ENCODE peak calls at places on chromosomes 4 and X, in eight cellular contexts. One of them, this sample, is unnamed.

GRCh38 chr4:67687639-67688038 is 13.3 kb downstream of the UBA6 start:
- DNase-seq in astrocyte of the spinal cord: peak; percentile 51
- DNase-seq in AG04450: peak; percentile 42
- DNase-seq in Peyer's patch: no peak
- DNase-seq in kidney: no peak
- DNase-seq in WERI-Rb-1: no peak
- DNase-seq in dorsolateral prefrontal cortex: no peak
- DNase-seq in AG04449: peak; percentile 40
- DNase-seq in this sample: peak; percentile 68

GRCh38 chr4:80767944-80768343 is 262.6 kb upstream of the BMP3 start:
- DNase-seq in AG04450: no peak
- DNase-seq in dorsolateral prefrontal cortex: no peak
- DNase-seq in AG04449: no peak
- DNase-seq in WERI-Rb-1: no peak
- DNase-seq in Peyer's patch: no peak
- DNase-seq in kidney: no peak
- DNase-seq in astrocyte of the spinal cord: peak; percentile 30
- DNase-seq in this sample: peak; percentile 36

GRCh38 chr4:111323496-111323895 is 700.6 kb upstream of the PITX2 start:
- DNase-seq in dorsolateral prefrontal cortex: no peak
- DNase-seq in kidney: no peak
- DNase-seq in Peyer's patch: no peak
- DNase-seq in astrocyte of the spinal cord: peak; percentile 66
- DNase-seq in WERI-Rb-1: no peak
- DNase-seq in AG04450: peak; percentile 21
- DNase-seq in AG04449: peak; percentile 55
- DNase-seq in this sample: peak; percentile 46

GRCh38 chrX:119989905-119990408 is 46.4 kb upstream of the NKAP start:
- DNase-seq in AG04449: no peak
- DNase-seq in AG04450: no peak
- DNase-seq in kidney: no peak
- DNase-seq in Peyer's patch: no peak
- DNase-seq in dorsolateral prefrontal cortex: no peak
- DNase-seq in astrocyte of the spinal cord: no peak
- DNase-seq in WERI-Rb-1: no peak
- DNase-seq in this sample: no peak

GRCh38 chrX:153832732-153833131 is 2.4 kb upstream of the PDZD4 start:
- DNase-seq in Peyer's patch: no peak
- DNase-seq in dorsolateral prefrontal cortex: no peak
- DNase-seq in AG04449: no peak
- DNase-seq in astrocyte of the spinal cord: no peak
- DNase-seq in AG04450: no peak
- DNase-seq in kidney: no peak
- DNase-seq in WERI-Rb-1: no peak
- DNase-seq in this sample: no peak

GRCh38 chr4:10106421-10107039 is 10.1 kb downstream of the WDR1 start:
- DNase-seq in kidney: peak; percentile 91
- DNase-seq in WERI-Rb-1: no peak
- DNase-seq in dorsolateral prefrontal cortex: peak; percentile 23
- DNase-seq in Peyer's patch: peak; percentile 79
- DNase-seq in AG04449: peak; percentile 93
- DNase-seq in AG04450: peak; percentile 92
- DNase-seq in astrocyte of the spinal cord: peak; percentile 97
- DNase-seq in this sample: peak; percentile 97

GRCh38 chrX:111207851-111208250 is 62.4 kb downstream of the CAPN6 start:
- DNase-seq in AG04450: no peak
- DNase-seq in AG04449: no peak
- DNase-seq in WERI-Rb-1: no peak
- DNase-seq in kidney: peak; percentile 35
- DNase-seq in Peyer's patch: no peak
- DNase-seq in astrocyte of the spinal cord: no peak
- DNase-seq in dorsolateral prefrontal cortex: no peak
- DNase-seq in this sample: no peak

GRCh38 chrX:150375243-150375642 is 12.1 kb downstream of the MAMLD1 start:
- DNase-seq in Peyer's patch: no peak
- DNase-seq in WERI-Rb-1: no peak
- DNase-seq in dorsolateral prefrontal cortex: no peak
- DNase-seq in kidney: no peak
- DNase-seq in AG04450: no peak
- DNase-seq in astrocyte of the spinal cord: no peak
- DNase-seq in AG04449: no peak
- DNase-seq in this sample: no peak

GRCh38 chrX:155215443-155216178 is 649 bp upstream of the VBP1 start:
- DNase-seq in AG04450: no peak
- DNase-seq in dorsolateral prefrontal cortex: no peak
- DNase-seq in kidney: no peak
- DNase-seq in AG04449: no peak
- DNase-seq in astrocyte of the spinal cord: peak; percentile 1
- DNase-seq in WERI-Rb-1: no peak
- DNase-seq in Peyer's patch: no peak
- DNase-seq in this sample: no peak

GRCh38 chrX:54042609-54043010 is 1.7 kb downstream of the PHF8 start:
- DNase-seq in WERI-Rb-1: peak; percentile 34
- DNase-seq in AG04449: no peak
- DNase-seq in dorsolateral prefrontal cortex: peak; percentile 13
- DNase-seq in kidney: peak; percentile 77
- DNase-seq in Peyer's patch: peak; percentile 56
- DNase-seq in AG04450: no peak
- DNase-seq in astrocyte of the spinal cord: peak; percentile 71
- DNase-seq in this sample: peak; percentile 60

GRCh38 chrX:137428251-137428661 is 137.7 kb upstream of the ZIC3 start:
- DNase-seq in WERI-Rb-1: no peak
- DNase-seq in astrocyte of the spinal cord: no peak
- DNase-seq in AG04450: no peak
- DNase-seq in AG04449: no peak
- DNase-seq in Peyer's patch: no peak
- DNase-seq in kidney: peak; percentile 41
- DNase-seq in dorsolateral prefrontal cortex: no peak
- DNase-seq in this sample: no peak

GRCh38 chrX:47540754-47541538 is 20.1 kb upstream of the ARAF start:
- DNase-seq in kidney: no peak
- DNase-seq in astrocyte of the spinal cord: peak; percentile 91
- DNase-seq in WERI-Rb-1: peak; percentile 73
- DNase-seq in dorsolateral prefrontal cortex: peak; percentile 77
- DNase-seq in AG04449: peak; percentile 59
- DNase-seq in Peyer's patch: peak; percentile 82
- DNase-seq in AG04450: peak; percentile 76
- DNase-seq in this sample: peak; percentile 91

GRCh38 chr4:152356428-152357034 is 179.4 kb downstream of the FBXW7 start:
- DNase-seq in dorsolateral prefrontal cortex: no peak
- DNase-seq in AG04450: no peak
- DNase-seq in WERI-Rb-1: no peak
- DNase-seq in astrocyte of the spinal cord: no peak
- DNase-seq in AG04449: peak; percentile 12
- DNase-seq in kidney: no peak
- DNase-seq in Peyer's patch: no peak
- DNase-seq in this sample: no peak

GRCh38 chr4:77538574-77539157 is 67.0 kb upstream of the CXCL13 start:
- DNase-seq in kidney: no peak
- DNase-seq in AG04450: no peak
- DNase-seq in WERI-Rb-1: no peak
- DNase-seq in dorsolateral prefrontal cortex: no peak
- DNase-seq in Peyer's patch: no peak
- DNase-seq in astrocyte of the spinal cord: peak; percentile 46
- DNase-seq in AG04449: no peak
- DNase-seq in this sample: peak; percentile 17

GRCh38 chr4:176778063-176778462 is 14.7 kb downstream of the VEGFC start:
- DNase-seq in WERI-Rb-1: no peak
- DNase-seq in dorsolateral prefrontal cortex: no peak
- DNase-seq in astrocyte of the spinal cord: peak; percentile 80
- DNase-seq in AG04449: no peak
- DNase-seq in Peyer's patch: no peak
- DNase-seq in kidney: no peak
- DNase-seq in AG04450: no peak
- DNase-seq in this sample: peak; percentile 87

GRCh38 chrX:110284159-110284558 is 33.7 kb downstream of the AMMECR1 start:
- DNase-seq in astrocyte of the spinal cord: peak; percentile 85
- DNase-seq in dorsolateral prefrontal cortex: no peak
- DNase-seq in Peyer's patch: no peak
- DNase-seq in WERI-Rb-1: no peak
- DNase-seq in kidney: no peak
- DNase-seq in AG04450: peak; percentile 45
- DNase-seq in AG04449: peak; percentile 59
- DNase-seq in this sample: peak; percentile 58

DNA sequence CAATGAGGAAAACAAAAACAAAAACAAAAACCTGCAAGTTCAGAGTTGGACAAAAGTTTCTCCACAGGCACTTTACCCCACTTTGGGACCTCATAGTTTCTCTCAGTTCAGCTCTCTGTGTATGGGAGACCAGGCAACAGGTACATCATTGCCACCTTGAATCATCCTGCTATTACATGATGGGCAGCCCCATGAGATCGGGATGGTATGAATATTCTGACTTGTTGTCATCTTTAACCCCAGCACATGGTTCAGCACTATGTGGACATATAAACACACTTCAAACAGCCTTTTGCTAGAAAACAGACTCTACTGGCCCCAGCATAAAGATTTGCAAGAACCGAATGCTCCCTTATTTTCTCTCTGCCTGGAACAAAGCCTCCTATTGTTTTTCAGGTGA is 176.9 kb upstream of the SCML1 start:
- DNase-seq in AG04450: no peak
- DNase-seq in WERI-Rb-1: no peak
- DNase-seq in kidney: no peak
- DNase-seq in Peyer's patch: no peak
- DNase-seq in dorsolateral prefrontal cortex: no peak
- DNase-seq in astrocyte of the spinal cord: no peak
- DNase-seq in AG04449: no peak
- DNase-seq in this sample: no peak
- H3K4me3 ChIP-seq in AG04450: no peak overlapping the region
- H3K4me3 ChIP-seq in WERI-Rb-1: no peak overlapping the region
- H3K4me3 ChIP-seq in kidney: no peak overlapping the region
- H3K4me3 ChIP-seq in Peyer's patch: no peak overlapping the region
- H3K4me3 ChIP-seq in dorsolateral prefrontal cortex: no peak overlapping the region
- H3K4me3 ChIP-seq in astrocyte of the spinal cord: no peak overlapping the region
- H3K4me3 ChIP-seq in AG04449: no peak overlapping the region
- H3K4me3 ChIP-seq in this sample: no peak overlapping the region

DNA sequence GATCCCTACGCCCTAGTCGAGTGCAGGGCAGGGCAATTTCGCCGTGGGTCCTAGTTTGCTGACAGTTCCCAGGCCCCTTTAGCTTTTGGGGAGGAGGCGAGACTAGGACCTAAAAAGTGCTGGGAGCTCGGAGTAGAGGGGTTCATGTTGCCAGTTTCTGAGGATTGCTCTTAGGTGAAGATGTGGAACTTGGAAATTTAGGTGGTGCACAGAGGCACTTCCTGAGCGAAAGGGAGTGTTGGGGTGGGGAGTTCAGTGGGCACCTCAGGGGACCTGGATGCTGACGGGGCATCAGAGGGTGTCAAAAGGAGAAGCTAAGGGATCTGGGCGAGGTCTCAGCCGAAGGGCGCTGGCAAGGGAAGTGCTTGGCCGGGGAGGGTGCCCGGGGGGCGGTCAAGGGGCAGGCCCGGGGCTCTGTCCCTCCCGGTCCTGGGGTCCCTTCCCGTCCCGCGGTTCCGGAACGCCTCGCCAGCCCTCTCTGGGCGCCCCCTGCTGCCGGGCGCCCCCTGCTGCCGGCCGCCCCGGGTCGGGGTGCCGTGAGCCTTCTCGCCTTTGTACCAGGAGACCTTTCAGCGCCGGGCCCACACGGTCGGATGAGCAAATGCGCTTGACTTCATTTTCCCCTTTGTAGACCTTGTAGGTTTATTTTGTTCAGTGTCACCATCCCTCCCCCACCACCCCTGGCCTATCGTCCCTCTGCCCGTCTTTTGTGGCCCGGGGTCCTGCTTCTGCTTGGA is 3.0 kb upstream of the PHOX2B start:
- DNase-seq in WERI-Rb-1: no peak
- DNase-seq in kidney: peak; percentile 55
- DNase-seq in AG04449: no peak
- DNase-seq in dorsolateral prefrontal cortex: no peak
- DNase-seq in AG04450: no peak
- DNase-seq in astrocyte of the spinal cord: no peak
- DNase-seq in Peyer's patch: no peak
- DNase-seq in this sample: no peak
- TF ChIP-seq CTCF in WERI-Rb-1: no peak
- TF ChIP-seq CTCF in kidney: no peak
- TF ChIP-seq CTCF in AG04449: no peak
- TF ChIP-seq CTCF in dorsolateral prefrontal cortex: no peak
- TF ChIP-seq CTCF in AG04450: peak; percentile 45
- TF ChIP-seq CTCF in astrocyte of the spinal cord: peak; percentile 17
- TF ChIP-seq CTCF in Peyer's patch: no peak
- TF ChIP-seq CTCF in this sample: peak; percentile 36

DNA sequence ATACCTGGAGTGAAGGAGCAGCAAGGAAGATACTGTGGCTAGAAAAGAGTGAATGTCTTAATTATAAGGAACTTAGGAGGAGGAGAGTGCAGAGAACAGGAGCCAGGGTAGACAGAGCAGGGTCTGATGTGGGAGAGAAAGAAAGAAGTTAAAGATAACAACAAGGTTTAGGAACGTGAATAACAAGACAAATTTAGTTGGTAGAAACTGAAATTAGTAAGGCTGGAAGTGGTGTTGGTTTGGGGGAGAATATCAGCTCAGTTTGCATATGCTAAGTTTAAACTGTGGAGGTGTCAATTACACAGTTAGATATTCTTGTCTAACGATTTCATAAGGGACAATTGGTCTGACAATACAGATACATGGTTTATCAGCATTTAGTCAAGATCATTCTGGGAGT is 1123.7 kb upstream of the PABPC4L start:
- DNase-seq in Peyer's patch: no peak
- DNase-seq in dorsolateral prefrontal cortex: no peak
- DNase-seq in AG04449: no peak
- DNase-seq in astrocyte of the spinal cord: no peak
- DNase-seq in AG04450: no peak
- DNase-seq in WERI-Rb-1: no peak
- DNase-seq in kidney: no peak
- DNase-seq in this sample: no peak
- H3K4me3 ChIP-seq in Peyer's patch: no peak overlapping the region
- H3K4me3 ChIP-seq in dorsolateral prefrontal cortex: no peak overlapping the region
- H3K4me3 ChIP-seq in AG04449: no peak overlapping the region
- H3K4me3 ChIP-seq in astrocyte of the spinal cord: no peak overlapping the region
- H3K4me3 ChIP-seq in AG04450: no peak overlapping the region
- H3K4me3 ChIP-seq in WERI-Rb-1: no peak overlapping the region
- H3K4me3 ChIP-seq in kidney: no peak overlapping the region
- H3K4me3 ChIP-seq in this sample: no peak overlapping the region

DNA sequence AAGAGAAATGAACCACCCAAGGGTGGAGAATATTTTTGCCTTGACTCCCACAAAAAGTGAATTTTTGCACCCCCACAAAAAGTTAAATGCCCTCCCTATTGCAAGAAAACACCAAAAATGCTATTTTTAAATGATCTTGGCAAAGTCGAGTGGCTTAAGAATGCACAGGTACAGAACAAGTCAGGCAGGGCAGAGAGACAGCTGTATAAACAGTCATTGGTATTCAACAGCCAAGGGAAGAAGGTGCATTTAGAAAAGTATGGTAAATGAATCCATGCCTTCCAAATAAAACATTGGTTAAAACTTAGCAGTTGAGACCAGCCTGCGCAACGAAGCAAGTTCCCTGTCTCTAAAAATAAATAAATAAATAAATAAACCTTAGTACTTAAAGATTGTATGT is 169.3 kb downstream of the CHIC2 start:
- DNase-seq in kidney: no peak
- DNase-seq in AG04450: no peak
- DNase-seq in dorsolateral prefrontal cortex: no peak
- DNase-seq in WERI-Rb-1: no peak
- DNase-seq in astrocyte of the spinal cord: no peak
- DNase-seq in AG04449: no peak
- DNase-seq in Peyer's patch: no peak
- DNase-seq in this sample: no peak
- TF ChIP-seq CTCF in kidney: no peak
- TF ChIP-seq CTCF in AG04450: no peak
- TF ChIP-seq CTCF in dorsolateral prefrontal cortex: no peak
- TF ChIP-seq CTCF in WERI-Rb-1: no peak
- TF ChIP-seq CTCF in astrocyte of the spinal cord: no peak
- TF ChIP-seq CTCF in AG04449: no peak
- TF ChIP-seq CTCF in Peyer's patch: no peak
- TF ChIP-seq CTCF in this sample: no peak